ENCODE peak calls at places on chromosomes 3 and 15, in eight cellular contexts. One of them, this sample, is unnamed.

GRCh38 chr3:108088697-108089096 is 2.1 kb downstream of the CD47 start:
- DNase-seq in adrenal gland: no peak
- DNase-seq in stomach: no peak
- DNase-seq in A549: no peak
- DNase-seq in fibroblast of pulmonary artery: no peak
- DNase-seq in K562: no peak
- DNase-seq in neural progenitor cell: no peak
- DNase-seq in ovary: no peak
- DNase-seq in this sample: peak; percentile 22

GRCh38 chr3:58569287-58570001 is 7.7 kb downstream of the FAM107A start:
- DNase-seq in adrenal gland: no peak
- DNase-seq in stomach: no peak
- DNase-seq in A549: no peak
- DNase-seq in fibroblast of pulmonary artery: no peak
- DNase-seq in K562: no peak
- DNase-seq in neural progenitor cell: no peak
- DNase-seq in ovary: no peak
- DNase-seq in this sample: no peak

GRCh38 chr15:89361451-89362202 is 27.0 kb upstream of the POLG start:
- DNase-seq in adrenal gland: peak; percentile 74
- DNase-seq in stomach: peak; percentile 59
- DNase-seq in A549: peak; percentile 96
- DNase-seq in fibroblast of pulmonary artery: peak; percentile 71
- DNase-seq in K562: peak; percentile 85
- DNase-seq in neural progenitor cell: peak; percentile 93
- DNase-seq in ovary: peak; percentile 80
- DNase-seq in this sample: peak; percentile 50

GRCh38 chr3:164524201-164524600 is 554.1 kb downstream of the SI start:
- DNase-seq in adrenal gland: no peak
- DNase-seq in stomach: no peak
- DNase-seq in A549: no peak
- DNase-seq in fibroblast of pulmonary artery: no peak
- DNase-seq in K562: no peak
- DNase-seq in neural progenitor cell: no peak
- DNase-seq in ovary: no peak
- DNase-seq in this sample: no peak

GRCh38 chr3:73280751-73281150 is 219.3 kb downstream of the EBLN2 start:
- DNase-seq in adrenal gland: no peak
- DNase-seq in stomach: no peak
- DNase-seq in A549: no peak
- DNase-seq in fibroblast of pulmonary artery: no peak
- DNase-seq in K562: no peak
- DNase-seq in neural progenitor cell: no peak
- DNase-seq in ovary: no peak
- DNase-seq in this sample: no peak

GRCh38 chr3:149657458-149657795 is 398 bp downstream of the WWTR1 start:
- DNase-seq in adrenal gland: peak; percentile 71
- DNase-seq in stomach: peak; percentile 33
- DNase-seq in A549: peak; percentile 42
- DNase-seq in fibroblast of pulmonary artery: peak; percentile 80
- DNase-seq in K562: no peak
- DNase-seq in neural progenitor cell: peak; percentile 51
- DNase-seq in ovary: no peak
- DNase-seq in this sample: peak; percentile 72

GRCh38 chr3:23662079-23662617 is 143.6 kb upstream of the UBE2E1 start:
- DNase-seq in adrenal gland: no peak
- DNase-seq in stomach: no peak
- DNase-seq in A549: no peak
- DNase-seq in fibroblast of pulmonary artery: no peak
- DNase-seq in K562: no peak
- DNase-seq in neural progenitor cell: no peak
- DNase-seq in ovary: no peak
- DNase-seq in this sample: no peak

GRCh38 chr3:136266468-136266867 is 16.3 kb downstream of the PCCB start:
- DNase-seq in adrenal gland: no peak
- DNase-seq in stomach: no peak
- DNase-seq in A549: peak; percentile 43
- DNase-seq in fibroblast of pulmonary artery: peak; percentile 22
- DNase-seq in K562: no peak
- DNase-seq in neural progenitor cell: no peak
- DNase-seq in ovary: no peak
- DNase-seq in this sample: peak; percentile 55

GRCh38 chr15:67185621-67186225 is 68.7 kb downstream of the AAGAB start:
- DNase-seq in adrenal gland: no peak
- DNase-seq in stomach: no peak
- DNase-seq in A549: no peak
- DNase-seq in fibroblast of pulmonary artery: no peak
- DNase-seq in K562: no peak
- DNase-seq in neural progenitor cell: no peak
- DNase-seq in ovary: no peak
- DNase-seq in this sample: peak; percentile 74

GRCh38 chr3:27326211-27326948 is 42.8 kb downstream of the NEK10 start:
- DNase-seq in adrenal gland: no peak
- DNase-seq in stomach: no peak
- DNase-seq in A549: no peak
- DNase-seq in fibroblast of pulmonary artery: peak; percentile 82
- DNase-seq in K562: no peak
- DNase-seq in neural progenitor cell: no peak
- DNase-seq in ovary: peak; percentile 53
- DNase-seq in this sample: peak; percentile 87

GRCh38 chr3:160187288-160187687 is 37.9 kb upstream of the C3orf80 start:
- DNase-seq in adrenal gland: no peak
- DNase-seq in stomach: no peak
- DNase-seq in A549: no peak
- DNase-seq in fibroblast of pulmonary artery: no peak
- DNase-seq in K562: no peak
- DNase-seq in neural progenitor cell: no peak
- DNase-seq in ovary: no peak
- DNase-seq in this sample: no peak

GRCh38 chr3:128294999-128295468 is 141.8 kb downstream of the EEFSEC start:
- DNase-seq in adrenal gland: no peak
- DNase-seq in stomach: no peak
- DNase-seq in A549: no peak
- DNase-seq in fibroblast of pulmonary artery: no peak
- DNase-seq in K562: no peak
- DNase-seq in neural progenitor cell: no peak
- DNase-seq in ovary: no peak
- DNase-seq in this sample: no peak

GRCh38 chr3:161104561-161105551 is at the start of gene B3GALNT1:
- DNase-seq in adrenal gland: peak; percentile 32
- DNase-seq in stomach: peak; percentile 55
- DNase-seq in A549: peak; percentile 4
- DNase-seq in fibroblast of pulmonary artery: peak; percentile 71
- DNase-seq in K562: peak; percentile 11
- DNase-seq in neural progenitor cell: peak; percentile 75
- DNase-seq in ovary: peak; percentile 57
- DNase-seq in this sample: peak; percentile 62

GRCh38 chr3:24829011-24829581 is 334.4 kb upstream of the THRB start:
- DNase-seq in adrenal gland: peak; percentile 18
- DNase-seq in stomach: peak; percentile 62
- DNase-seq in A549: peak; percentile 31
- DNase-seq in fibroblast of pulmonary artery: no peak
- DNase-seq in K562: peak; percentile 55
- DNase-seq in neural progenitor cell: peak; percentile 78
- DNase-seq in ovary: peak; percentile 18
- DNase-seq in this sample: no peak

DNA sequence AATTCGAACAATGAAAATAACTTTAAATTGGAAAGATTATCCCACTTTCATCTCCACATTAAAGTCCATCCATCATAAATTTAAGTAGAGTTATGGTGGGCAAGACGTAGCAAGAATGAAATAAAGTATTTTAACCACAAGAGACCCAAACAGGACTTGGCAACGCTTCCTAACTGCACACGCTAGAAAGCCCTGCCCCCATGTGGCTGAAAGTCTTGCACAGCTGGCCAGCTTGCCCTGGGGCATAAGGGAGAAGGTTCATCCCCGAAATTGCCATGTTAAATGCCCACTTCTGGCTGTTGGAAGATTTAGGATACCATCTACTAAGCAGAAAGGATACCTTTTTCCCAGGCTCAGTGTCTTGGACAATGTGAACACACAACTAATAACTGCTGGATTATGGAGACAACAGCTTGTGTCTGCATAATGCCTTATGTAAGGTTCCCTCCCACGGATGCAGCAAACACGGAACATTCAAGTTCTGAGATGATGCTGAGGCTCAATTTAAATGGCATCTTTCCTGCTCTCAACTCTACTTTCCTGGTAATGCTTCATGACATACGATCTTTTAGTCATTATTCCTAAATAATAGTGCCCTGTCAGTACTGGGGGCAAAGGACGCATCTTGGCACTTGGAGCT is 116.6 kb upstream of the TJP1 start:
- DNase-seq in adrenal gland: no peak
- DNase-seq in stomach: no peak
- DNase-seq in A549: no peak
- DNase-seq in fibroblast of pulmonary artery: no peak
- DNase-seq in K562: no peak
- DNase-seq in neural progenitor cell: peak; percentile 13
- DNase-seq in ovary: no peak
- DNase-seq in this sample: no peak
- TF ChIP-seq CTCF in adrenal gland: no peak
- TF ChIP-seq CTCF in stomach: no peak
- TF ChIP-seq CTCF in A549: peak; percentile 13
- TF ChIP-seq CTCF in fibroblast of pulmonary artery: peak; percentile 18
- TF ChIP-seq CTCF in K562: peak; percentile 44
- TF ChIP-seq CTCF in neural progenitor cell: peak; percentile 24
- TF ChIP-seq CTCF in ovary: no peak
- TF ChIP-seq CTCF in this sample: peak; percentile 37

GRCh38 chr15:40283615-40284306 is 897 bp upstream of the ANKRD63 start:
- DNase-seq in adrenal gland: no peak
- DNase-seq in stomach: no peak
- DNase-seq in A549: no peak
- DNase-seq in fibroblast of pulmonary artery: no peak
- DNase-seq in K562: no peak
- DNase-seq in neural progenitor cell: peak; percentile 53
- DNase-seq in ovary: no peak
- DNase-seq in this sample: no peak

GRCh38 chr15:40282870-40283614 is at the start of gene ANKRD63:
- DNase-seq in adrenal gland: no peak
- DNase-seq in stomach: no peak
- DNase-seq in A549: peak; percentile 54
- DNase-seq in fibroblast of pulmonary artery: no peak
- DNase-seq in K562: peak; percentile 80
- DNase-seq in neural progenitor cell: peak; percentile 61
- DNase-seq in ovary: no peak
- DNase-seq in this sample: no peak

GRCh38 chr15:40280260-40281056 is 2.4 kb downstream of the ANKRD63 start:
- DNase-seq in adrenal gland: no peak
- DNase-seq in stomach: no peak
- DNase-seq in A549: no peak
- DNase-seq in fibroblast of pulmonary artery: no peak
- DNase-seq in K562: no peak
- DNase-seq in neural progenitor cell: peak; percentile 55
- DNase-seq in ovary: no peak
- DNase-seq in this sample: no peak

GRCh38 chr15:40281057-40281850 is 1.6 kb downstream of the ANKRD63 start:
- DNase-seq in adrenal gland: no peak
- DNase-seq in stomach: no peak
- DNase-seq in A549: no peak
- DNase-seq in fibroblast of pulmonary artery: no peak
- DNase-seq in K562: no peak
- DNase-seq in neural progenitor cell: no peak
- DNase-seq in ovary: no peak
- DNase-seq in this sample: no peak

DNA sequence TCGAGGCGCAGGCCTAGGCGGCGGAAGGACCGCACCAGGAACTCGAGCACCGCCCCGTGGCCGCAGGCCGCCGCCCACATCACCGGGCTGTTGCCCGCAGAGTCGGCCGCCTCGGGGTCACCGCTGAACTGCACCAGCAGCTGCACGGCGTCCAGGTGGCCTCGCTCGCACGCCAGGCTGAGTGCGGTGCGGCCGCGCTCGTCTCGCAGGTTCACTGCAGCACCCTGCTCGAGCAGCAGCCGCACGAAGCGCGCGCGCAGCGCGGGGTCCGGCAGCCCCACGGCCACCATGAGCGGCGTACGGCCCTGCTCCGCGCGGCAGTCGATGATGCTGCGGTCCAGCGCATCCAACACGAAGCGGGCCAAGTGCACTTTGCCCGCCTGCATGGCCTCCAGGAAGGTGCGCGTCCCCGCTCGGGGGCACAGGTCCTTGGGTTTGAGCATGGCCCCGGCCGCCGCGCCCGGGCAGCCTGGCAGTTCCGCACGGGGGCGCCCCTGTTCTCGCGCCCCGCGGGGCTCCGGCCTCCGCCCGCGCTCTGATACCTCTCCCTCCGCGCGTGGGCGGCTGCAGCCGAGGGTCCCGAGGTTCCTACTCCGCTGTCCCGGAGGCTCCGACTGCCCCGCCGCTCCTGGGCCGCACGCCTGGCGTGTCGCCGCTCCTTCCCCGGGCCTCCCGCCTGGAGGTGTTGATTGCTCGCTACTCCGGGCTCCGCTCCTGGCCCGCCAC is 557 bp downstream of the ANKRD63 start:
- DNase-seq in adrenal gland: peak; percentile 43
- DNase-seq in stomach: peak; percentile 56
- DNase-seq in A549: peak; percentile 63
- DNase-seq in fibroblast of pulmonary artery: no peak
- DNase-seq in K562: peak; percentile 80
- DNase-seq in neural progenitor cell: peak; percentile 84
- DNase-seq in ovary: no peak
- DNase-seq in this sample: no peak
- TF ChIP-seq CTCF in adrenal gland: no peak
- TF ChIP-seq CTCF in stomach: peak; percentile 21
- TF ChIP-seq CTCF in A549: peak; percentile 62
- TF ChIP-seq CTCF in fibroblast of pulmonary artery: no peak
- TF ChIP-seq CTCF in K562: peak; percentile 55
- TF ChIP-seq CTCF in neural progenitor cell: peak; percentile 40
- TF ChIP-seq CTCF in ovary: no peak
- TF ChIP-seq CTCF in this sample: peak; percentile 33

GRCh38 chr3:171269557-171269956 is 190.6 kb downstream of the TNIK start:
- DNase-seq in adrenal gland: no peak
- DNase-seq in stomach: no peak
- DNase-seq in A549: no peak
- DNase-seq in fibroblast of pulmonary artery: no peak
- DNase-seq in K562: no peak
- DNase-seq in neural progenitor cell: no peak
- DNase-seq in ovary: no peak
- DNase-seq in this sample: no peak
- TF ChIP-seq CTCF in adrenal gland: no peak
- TF ChIP-seq CTCF in stomach: no peak
- TF ChIP-seq CTCF in A549: no peak
- TF ChIP-seq CTCF in fibroblast of pulmonary artery: no peak
- TF ChIP-seq CTCF in K562: no peak
- TF ChIP-seq CTCF in neural progenitor cell: no peak
- TF ChIP-seq CTCF in ovary: no peak
- TF ChIP-seq CTCF in this sample: no peak

GRCh38 chr15:94346272-94346671 is 114.9 kb downstream of the MCTP2 start:
- DNase-seq in adrenal gland: no peak
- DNase-seq in stomach: no peak
- DNase-seq in A549: no peak
- DNase-seq in fibroblast of pulmonary artery: no peak
- DNase-seq in K562: no peak
- DNase-seq in neural progenitor cell: no peak
- DNase-seq in ovary: no peak
- DNase-seq in this sample: no peak
- TF ChIP-seq CTCF in adrenal gland: no peak
- TF ChIP-seq CTCF in stomach: no peak
- TF ChIP-seq CTCF in A549: no peak
- TF ChIP-seq CTCF in fibroblast of pulmonary artery: no peak
- TF ChIP-seq CTCF in K562: no peak
- TF ChIP-seq CTCF in neural progenitor cell: no peak
- TF ChIP-seq CTCF in ovary: peak; percentile 13
- TF ChIP-seq CTCF in this sample: peak; percentile 6